ENCODE peak calls at places on chromosomes 2 and 18, in eight cellular contexts. Q is cardiac muscle cell; W is MV-4-11; Z is CD4-positive, alpha-beta memory T cell; U is T-helper 2 cell; D is body of pancreas; T is NCI-H1092; G is stimulated activated CD4-positive, alpha-beta T cell treated with anti-CD3 and anti-CD28 coated beads, Interleukin-1b, Interleukin-23, amount 100 ng/mL, for 24 hours. B is an unnamed sample.

GRCh38 chr2:109264595-109265328 is 135.8 kb downstream of the SH3RF3 start:
- DNase-seq in Q (peak; percentile 89), T (no peak), D (no peak), W (no peak), U (no peak), Z (no peak), G (no peak), B (no peak)

GRCh38 chr18:63025251-63025710 is 294.3 kb downstream of the BCL2 start:
- DNase-seq in D (peak; percentile 18), U (no peak), Z (no peak), W (no peak), Q (peak; percentile 14), G (no peak), T (peak; percentile 71), B (no peak)

GRCh38 chr2:191352536-191352935 is 107.3 kb downstream of the MYO1B start:
- DNase-seq in Q (peak; percentile 68), G (no peak), Z (no peak), D (no peak), T (no peak), W (peak; percentile 8), U (no peak), B (no peak)

GRCh38 chr2:134897932-134898331 is 20.7 kb upstream of the CCNT2 start:
- DNase-seq in D (no peak), Q (peak; percentile 24), U (no peak), Z (peak; percentile 16), T (no peak), W (peak; percentile 4), G (no peak), B (no peak)

GRCh38 chr18:46324556-46324955 is 220.4 kb downstream of the HAUS1 start:
- DNase-seq in W (peak; percentile 81), T (no peak), U (no peak), D (peak; percentile 20), G (no peak), Z (no peak), Q (peak; percentile 85), B (no peak)

GRCh38 chr18:61731693-61732376 is 161.0 kb downstream of the RNF152 start:
- DNase-seq in Q (peak; percentile 76), G (no peak), Z (no peak), U (no peak), W (no peak), T (no peak), D (no peak), B (no peak)

GRCh38 chr18:79582978-79583377 is 96.6 kb upstream of the CTDP1 start:
- DNase-seq in W (no peak), Q (no peak), D (no peak), T (no peak), Z (no peak), U (no peak), G (no peak), B (no peak)

GRCh38 chr2:110105608-110106467 is 9.8 kb downstream of the MALL start:
- DNase-seq in W (no peak), U (no peak), Q (peak; percentile 40), D (peak; percentile 32), Z (no peak), G (no peak), T (no peak), B (no peak)

GRCh38 chr2:174336403-174337336 is 1.9 kb downstream of the SP9 start:
- DNase-seq in W (peak; percentile 15), Q (no peak), G (no peak), T (peak; percentile 36), U (peak; percentile 37), Z (peak; percentile 45), D (peak; percentile 38), B (no peak)

GRCh38 chr2:133523406-133523805 is 44.9 kb downstream of the NCKAP5 start:
- DNase-seq in Z (no peak), D (no peak), Q (no peak), W (no peak), U (no peak), T (no peak), G (no peak), B (no peak)

GRCh38 chr18:33665187-33665586 is 87.2 kb downstream of the ASXL3 start:
- DNase-seq in Q (no peak), U (no peak), Z (no peak), G (no peak), D (no peak), T (no peak), W (no peak), B (no peak)

GRCh38 chr2:36812196-36812595 is 115.7 kb downstream of the VIT start:
- DNase-seq in D (no peak), U (no peak), T (no peak), G (no peak), Q (no peak), W (no peak), Z (no peak), B (no peak)